ENCODE peak calls at places on chromosomes 5 and 9, in six cellular contexts. One of them, this sample, is unnamed.

GRCh38 chr5:37103302-37103701 is 145.9 kb downstream of the CPLANE1 start:
- DNase-seq in HepG2: no peak
- DNase-seq in body of pancreas: no peak
- DNase-seq in heart left ventricle: no peak
- DNase-seq in tibial nerve: no peak
- DNase-seq in HCT116: no peak
- DNase-seq in this sample: no peak

GRCh38 chr9:69469136-69469535 is 144.1 kb downstream of the ENTREP1 start:
- DNase-seq in HepG2: no peak
- DNase-seq in tibial nerve: no peak
- DNase-seq in heart left ventricle: no peak
- DNase-seq in body of pancreas: no peak
- DNase-seq in HCT116: no peak
- DNase-seq in this sample: no peak

GRCh38 chr5:144004146-144004545 is 166.3 kb downstream of the YIPF5 start:
- DNase-seq in HCT116: no peak
- DNase-seq in HepG2: no peak
- DNase-seq in heart left ventricle: no peak
- DNase-seq in body of pancreas: no peak
- DNase-seq in tibial nerve: no peak
- DNase-seq in this sample: no peak

GRCh38 chr9:38008168-38009034 is 60.6 kb downstream of the SHB start:
- DNase-seq in HepG2: peak; percentile 76
- DNase-seq in tibial nerve: no peak
- DNase-seq in HCT116: peak; percentile 82
- DNase-seq in heart left ventricle: peak; percentile 72
- DNase-seq in body of pancreas: no peak
- DNase-seq in this sample: peak; percentile 76

GRCh38 chr5:153276151-153276550 is 214.3 kb upstream of the GRIA1 start:
- DNase-seq in heart left ventricle: no peak
- DNase-seq in HepG2: peak; percentile 2
- DNase-seq in tibial nerve: peak; percentile 32
- DNase-seq in HCT116: no peak
- DNase-seq in body of pancreas: peak; percentile 23
- DNase-seq in this sample: no peak

GRCh38 chr5:7391215-7391614 is 4.7 kb upstream of the ADCY2 start:
- DNase-seq in tibial nerve: no peak
- DNase-seq in heart left ventricle: no peak
- DNase-seq in HCT116: no peak
- DNase-seq in HepG2: peak; percentile 33
- DNase-seq in body of pancreas: peak; percentile 29
- DNase-seq in this sample: no peak

GRCh38 chr5:40307076-40307475 is 372.6 kb upstream of the PTGER4 start:
- DNase-seq in heart left ventricle: no peak
- DNase-seq in body of pancreas: no peak
- DNase-seq in tibial nerve: no peak
- DNase-seq in HCT116: no peak
- DNase-seq in HepG2: no peak
- DNase-seq in this sample: no peak

GRCh38 chr9:35605336-35606137 is 475 bp downstream of the TESK1 start:
- DNase-seq in heart left ventricle: peak; percentile 51
- DNase-seq in HepG2: no peak
- DNase-seq in tibial nerve: no peak
- DNase-seq in HCT116: no peak
- DNase-seq in body of pancreas: no peak
- DNase-seq in this sample: peak; percentile 63

GRCh38 chr9:88746029-88746743 is 211.2 kb downstream of the NXNL2 start:
- DNase-seq in heart left ventricle: no peak
- DNase-seq in tibial nerve: no peak
- DNase-seq in HepG2: no peak
- DNase-seq in HCT116: no peak
- DNase-seq in body of pancreas: no peak
- DNase-seq in this sample: peak; percentile 59

GRCh38 chr5:54793612-54794436 is 191.6 kb downstream of the ESM1 start:
- DNase-seq in HepG2: no peak
- DNase-seq in tibial nerve: no peak
- DNase-seq in body of pancreas: no peak
- DNase-seq in HCT116: no peak
- DNase-seq in heart left ventricle: no peak
- DNase-seq in this sample: no peak

GRCh38 chr5:76337949-76338589 is 65.0 kb upstream of the IQGAP2 start:
- DNase-seq in HepG2: peak; percentile 60
- DNase-seq in heart left ventricle: no peak
- DNase-seq in HCT116: peak; percentile 65
- DNase-seq in tibial nerve: peak; percentile 35
- DNase-seq in body of pancreas: peak; percentile 71
- DNase-seq in this sample: peak; percentile 34

GRCh38 chr9:71774917-71775316 is 6.6 kb upstream of the CEMIP2 start:
- DNase-seq in HepG2: no peak
- DNase-seq in tibial nerve: no peak
- DNase-seq in heart left ventricle: no peak
- DNase-seq in HCT116: no peak
- DNase-seq in body of pancreas: no peak
- DNase-seq in this sample: no peak

GRCh38 chr5:61330341-61330878 is 1.6 kb upstream of the ZSWIM6 start:
- DNase-seq in body of pancreas: peak; percentile 44
- DNase-seq in tibial nerve: no peak
- DNase-seq in HCT116: no peak
- DNase-seq in HepG2: peak; percentile 10
- DNase-seq in heart left ventricle: no peak
- DNase-seq in this sample: no peak

GRCh38 chr9:108953983-108954574 is 19.9 kb downstream of the ABITRAM start:
- DNase-seq in HepG2: peak; percentile 61
- DNase-seq in heart left ventricle: no peak
- DNase-seq in body of pancreas: no peak
- DNase-seq in HCT116: peak; percentile 37
- DNase-seq in tibial nerve: peak; percentile 43
- DNase-seq in this sample: no peak

GRCh38 chr5:147174671-147175070 is 60.2 kb upstream of the STK32A start:
- DNase-seq in heart left ventricle: no peak
- DNase-seq in HepG2: no peak
- DNase-seq in HCT116: no peak
- DNase-seq in body of pancreas: no peak
- DNase-seq in tibial nerve: no peak
- DNase-seq in this sample: no peak

GRCh38 chr5:41869150-41869738 is 981 bp downstream of the OXCT1 start:
- DNase-seq in body of pancreas: no peak
- DNase-seq in HepG2: no peak
- DNase-seq in heart left ventricle: peak; percentile 81
- DNase-seq in tibial nerve: peak; percentile 61
- DNase-seq in HCT116: no peak
- DNase-seq in this sample: peak; percentile 47

GRCh38 chr9:89802809-89803355 is 198.1 kb downstream of the GADD45G start:
- DNase-seq in body of pancreas: no peak
- DNase-seq in HCT116: peak; percentile 3
- DNase-seq in tibial nerve: peak; percentile 55
- DNase-seq in HepG2: no peak
- DNase-seq in heart left ventricle: peak; percentile 83
- DNase-seq in this sample: no peak

GRCh38 chr9:10005206-10005605 is 607.6 kb downstream of the PTPRD start:
- DNase-seq in HCT116: no peak
- DNase-seq in heart left ventricle: no peak
- DNase-seq in tibial nerve: no peak
- DNase-seq in HepG2: no peak
- DNase-seq in body of pancreas: no peak
- DNase-seq in this sample: no peak

GRCh38 chr5:147742151-147742550 is 40.4 kb downstream of the JAKMIP2 start:
- DNase-seq in body of pancreas: no peak
- DNase-seq in tibial nerve: no peak
- DNase-seq in HepG2: no peak
- DNase-seq in HCT116: no peak
- DNase-seq in heart left ventricle: no peak
- DNase-seq in this sample: no peak

GRCh38 chr5:106488407-106488806 is 1182.3 kb downstream of the EFNA5 start:
- DNase-seq in body of pancreas: no peak
- DNase-seq in HepG2: no peak
- DNase-seq in HCT116: no peak
- DNase-seq in tibial nerve: no peak
- DNase-seq in heart left ventricle: no peak
- DNase-seq in this sample: no peak

GRCh38 chr5:158886086-158886485 is 213.6 kb downstream of the EBF1 start:
- DNase-seq in body of pancreas: no peak
- DNase-seq in HepG2: no peak
- DNase-seq in tibial nerve: no peak
- DNase-seq in HCT116: no peak
- DNase-seq in heart left ventricle: no peak
- DNase-seq in this sample: no peak

GRCh38 chr5:142151436-142152382 is 43.1 kb downstream of the NDFIP1 start:
- DNase-seq in heart left ventricle: no peak
- DNase-seq in body of pancreas: peak; percentile 40
- DNase-seq in HepG2: peak; percentile 48
- DNase-seq in tibial nerve: peak; percentile 82
- DNase-seq in HCT116: peak; percentile 63
- DNase-seq in this sample: peak; percentile 73

GRCh38 chr9:84759300-84759750 is 89.8 kb downstream of the NTRK2 start:
- DNase-seq in heart left ventricle: no peak
- DNase-seq in HepG2: no peak
- DNase-seq in body of pancreas: no peak
- DNase-seq in HCT116: no peak
- DNase-seq in tibial nerve: no peak
- DNase-seq in this sample: no peak

GRCh38 chr9:79686381-79687130 is 114.8 kb downstream of the TLE4 start:
- DNase-seq in heart left ventricle: no peak
- DNase-seq in HepG2: no peak
- DNase-seq in tibial nerve: no peak
- DNase-seq in body of pancreas: no peak
- DNase-seq in HCT116: no peak
- DNase-seq in this sample: no peak

GRCh38 chr5:56264417-56265025 is 31.4 kb upstream of the ANKRD55 start:
- DNase-seq in HepG2: peak; percentile 59
- DNase-seq in body of pancreas: peak; percentile 48
- DNase-seq in heart left ventricle: no peak
- DNase-seq in HCT116: peak; percentile 61
- DNase-seq in tibial nerve: no peak
- DNase-seq in this sample: peak; percentile 18

GRCh38 chr9:68905129-68905528 is 108.8 kb downstream of the PRKACG start:
- DNase-seq in tibial nerve: no peak
- DNase-seq in body of pancreas: no peak
- DNase-seq in HCT116: no peak
- DNase-seq in heart left ventricle: no peak
- DNase-seq in HepG2: no peak
- DNase-seq in this sample: no peak

GRCh38 chr5:104298518-104298917 is 735.9 kb upstream of the NUDT12 start:
- DNase-seq in HepG2: no peak
- DNase-seq in heart left ventricle: no peak
- DNase-seq in body of pancreas: no peak
- DNase-seq in tibial nerve: no peak
- DNase-seq in HCT116: no peak
- DNase-seq in this sample: no peak

GRCh38 chr9:127485995-127486394 is 34.7 kb downstream of the LRSAM1 start:
- DNase-seq in HepG2: no peak
- DNase-seq in heart left ventricle: no peak
- DNase-seq in tibial nerve: no peak
- DNase-seq in HCT116: no peak
- DNase-seq in body of pancreas: no peak
- DNase-seq in this sample: no peak

GRCh38 chr9:127479507-127480081 is 28.3 kb downstream of the LRSAM1 start:
- DNase-seq in heart left ventricle: no peak
- DNase-seq in HCT116: no peak
- DNase-seq in tibial nerve: no peak
- DNase-seq in body of pancreas: no peak
- DNase-seq in HepG2: no peak
- DNase-seq in this sample: no peak

GRCh38 chr9:127482662-127483061 is 31.4 kb downstream of the LRSAM1 start:
- DNase-seq in body of pancreas: no peak
- DNase-seq in tibial nerve: no peak
- DNase-seq in HCT116: no peak
- DNase-seq in HepG2: no peak
- DNase-seq in heart left ventricle: no peak
- DNase-seq in this sample: no peak
- H3K36me3 ChIP-seq in body of pancreas: no peaks in the 10 kb centered on the region
- H3K36me3 ChIP-seq in tibial nerve: no peaks in the 10 kb centered on the region
- H3K36me3 ChIP-seq in HCT116: peaks cover 16% of the 10 kb centered on the region
- H3K36me3 ChIP-seq in HepG2: peaks cover 14% of the 10 kb centered on the region
- H3K36me3 ChIP-seq in heart left ventricle: peaks cover 19% of the 10 kb centered on the region
- H3K36me3 ChIP-seq in this sample: peaks cover 66% of the 10 kb centered on the region

GRCh38 chr5:176810084-176810597 is at the start of gene UNC5A:
- DNase-seq in HCT116: peak; percentile 63
- DNase-seq in HepG2: no peak
- DNase-seq in heart left ventricle: no peak
- DNase-seq in body of pancreas: peak; percentile 21
- DNase-seq in tibial nerve: no peak
- DNase-seq in this sample: no peak
- TF ChIP-seq POLR2A in HCT116: peak; percentile 50
- TF ChIP-seq POLR2A in HepG2: no peak
- TF ChIP-seq POLR2A in heart left ventricle: no peak
- TF ChIP-seq POLR2A in body of pancreas: no peak
- TF ChIP-seq POLR2A in tibial nerve: no peak
- TF ChIP-seq POLR2A in this sample: no peak

GRCh38 chr5:138927979-138928378 is 52.8 kb upstream of the LRRTM2 start:
- DNase-seq in heart left ventricle: peak; percentile 92
- DNase-seq in HepG2: peak; percentile 32
- DNase-seq in body of pancreas: peak; percentile 73
- DNase-seq in HCT116: no peak
- DNase-seq in tibial nerve: no peak
- DNase-seq in this sample: peak; percentile 70

GRCh38 chr5:138926688-138927448 is 51.7 kb upstream of the LRRTM2 start:
- DNase-seq in HCT116: no peak
- DNase-seq in heart left ventricle: no peak
- DNase-seq in tibial nerve: no peak
- DNase-seq in body of pancreas: no peak
- DNase-seq in HepG2: no peak
- DNase-seq in this sample: no peak

GRCh38 chr5:138930371-138931097 is 55.4 kb upstream of the LRRTM2 start:
- DNase-seq in HCT116: no peak
- DNase-seq in heart left ventricle: no peak
- DNase-seq in body of pancreas: no peak
- DNase-seq in tibial nerve: no peak
- DNase-seq in HepG2: no peak
- DNase-seq in this sample: no peak

GRCh38 chr5:138927539-138927938 is 52.4 kb upstream of the LRRTM2 start:
- DNase-seq in heart left ventricle: no peak
- DNase-seq in HCT116: no peak
- DNase-seq in tibial nerve: no peak
- DNase-seq in HepG2: no peak
- DNase-seq in body of pancreas: no peak
- DNase-seq in this sample: no peak

DNA sequence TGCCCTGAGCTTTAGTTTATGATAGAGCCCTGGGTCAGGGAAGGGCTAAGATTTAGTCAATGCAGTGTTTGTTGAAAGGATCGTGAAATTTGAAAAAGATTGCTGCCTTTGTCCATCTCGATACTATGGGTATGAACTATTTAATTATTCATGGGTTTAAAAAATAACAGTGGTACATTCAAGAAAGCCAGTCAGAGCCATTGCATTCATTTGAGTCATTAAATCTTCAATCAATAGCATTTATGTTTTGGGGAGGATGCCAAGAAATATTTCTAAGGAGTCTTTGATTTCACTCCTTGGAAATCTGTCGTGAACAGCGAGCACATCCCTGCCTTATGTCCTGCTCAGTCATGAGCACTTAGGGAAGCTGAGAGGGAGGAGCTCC is 54.4 kb upstream of the LRRTM2 start:
- DNase-seq in tibial nerve: no peak
- DNase-seq in HCT116: no peak
- DNase-seq in HepG2: no peak
- DNase-seq in body of pancreas: no peak
- DNase-seq in heart left ventricle: no peak
- DNase-seq in this sample: no peak
- H3K36me3 ChIP-seq in tibial nerve: peaks cover 34% of the 10 kb centered on the region
- H3K36me3 ChIP-seq in HCT116: peaks cover 49% of the 10 kb centered on the region
- H3K36me3 ChIP-seq in HepG2: peaks cover 43% of the 10 kb centered on the region
- H3K36me3 ChIP-seq in body of pancreas: peaks cover 6% of the 10 kb centered on the region
- H3K36me3 ChIP-seq in heart left ventricle: peaks cover 45% of the 10 kb centered on the region
- H3K36me3 ChIP-seq in this sample: no peaks in the 10 kb centered on the region

GRCh38 chr9:5608298-5609254 is 20.3 kb upstream of the RIC1 start:
- DNase-seq in heart left ventricle: no peak
- DNase-seq in body of pancreas: no peak
- DNase-seq in HepG2: peak; percentile 49
- DNase-seq in tibial nerve: no peak
- DNase-seq in HCT116: no peak
- DNase-seq in this sample: no peak
- TF ChIP-seq POLR2A in heart left ventricle: no peak
- TF ChIP-seq POLR2A in body of pancreas: no peak
- TF ChIP-seq POLR2A in HepG2: no peak
- TF ChIP-seq POLR2A in tibial nerve: no peak
- TF ChIP-seq POLR2A in HCT116: no peak
- TF ChIP-seq POLR2A in this sample: no peak

This sample was measured in Peyer's patch.